ENCODE peak calls at places on chromosomes 2 and 18, in six cellular contexts. One of them, this sample, is unnamed.

GRCh38 chr2:197993830-197994229 is 189.4 kb downstream of the PLCL1 start:
- DNase-seq in iris pigment epithelial cell: no peak
- DNase-seq in germinal center: no peak
- DNase-seq in NCI-H774: no peak
- DNase-seq in activated CD8-positive, alpha-beta T cell treated with anti-CD3 and anti-CD28 coated beads for 36 hours: peak
- DNase-seq in activated CD4-positive, alpha-beta T cell treated with anti-CD3 and anti-CD28 coated beads for 36 hours: peak
- DNase-seq in this sample: no peak

GRCh38 chr2:66888791-66889631 is 454.1 kb downstream of the MEIS1 start:
- DNase-seq in activated CD4-positive, alpha-beta T cell treated with anti-CD3 and anti-CD28 coated beads for 36 hours: no peak
- DNase-seq in activated CD8-positive, alpha-beta T cell treated with anti-CD3 and anti-CD28 coated beads for 36 hours: no peak
- DNase-seq in iris pigment epithelial cell: peak
- DNase-seq in NCI-H774: no peak
- DNase-seq in germinal center: no peak
- DNase-seq in this sample: no peak

GRCh38 chr2:10305715-10306114 is 3.0 kb downstream of the HPCAL1 start:
- DNase-seq in NCI-H774: no peak
- DNase-seq in germinal center: no peak
- DNase-seq in activated CD4-positive, alpha-beta T cell treated with anti-CD3 and anti-CD28 coated beads for 36 hours: peak
- DNase-seq in activated CD8-positive, alpha-beta T cell treated with anti-CD3 and anti-CD28 coated beads for 36 hours: peak
- DNase-seq in iris pigment epithelial cell: no peak
- DNase-seq in this sample: peak

GRCh38 chr2:83186050-83186790 is 1272.9 kb downstream of the SUCLG1 start:
- DNase-seq in NCI-H774: no peak
- DNase-seq in germinal center: no peak
- DNase-seq in activated CD4-positive, alpha-beta T cell treated with anti-CD3 and anti-CD28 coated beads for 36 hours: no peak
- DNase-seq in activated CD8-positive, alpha-beta T cell treated with anti-CD3 and anti-CD28 coated beads for 36 hours: no peak
- DNase-seq in iris pigment epithelial cell: no peak
- DNase-seq in this sample: no peak

GRCh38 chr2:200695178-200695930 is 109.5 kb downstream of the AOX1 start:
- DNase-seq in NCI-H774: no peak
- DNase-seq in iris pigment epithelial cell: no peak
- DNase-seq in germinal center: peak
- DNase-seq in activated CD4-positive, alpha-beta T cell treated with anti-CD3 and anti-CD28 coated beads for 36 hours: no peak
- DNase-seq in activated CD8-positive, alpha-beta T cell treated with anti-CD3 and anti-CD28 coated beads for 36 hours: no peak
- DNase-seq in this sample: peak

GRCh38 chr2:124318913-124319312 is 293.8 kb downstream of the CNTNAP5 start:
- DNase-seq in activated CD4-positive, alpha-beta T cell treated with anti-CD3 and anti-CD28 coated beads for 36 hours: no peak
- DNase-seq in NCI-H774: no peak
- DNase-seq in iris pigment epithelial cell: no peak
- DNase-seq in activated CD8-positive, alpha-beta T cell treated with anti-CD3 and anti-CD28 coated beads for 36 hours: no peak
- DNase-seq in germinal center: no peak
- DNase-seq in this sample: no peak

GRCh38 chr2:59295524-59296162 is 1054.5 kb upstream of the FANCL start:
- DNase-seq in activated CD4-positive, alpha-beta T cell treated with anti-CD3 and anti-CD28 coated beads for 36 hours: no peak
- DNase-seq in germinal center: no peak
- DNase-seq in NCI-H774: no peak
- DNase-seq in iris pigment epithelial cell: no peak
- DNase-seq in activated CD8-positive, alpha-beta T cell treated with anti-CD3 and anti-CD28 coated beads for 36 hours: no peak
- DNase-seq in this sample: no peak

GRCh38 chr2:1731963-1732768 is 12.1 kb downstream of the PXDN start:
- DNase-seq in iris pigment epithelial cell: peak
- DNase-seq in activated CD8-positive, alpha-beta T cell treated with anti-CD3 and anti-CD28 coated beads for 36 hours: no peak
- DNase-seq in germinal center: no peak
- DNase-seq in NCI-H774: no peak
- DNase-seq in activated CD4-positive, alpha-beta T cell treated with anti-CD3 and anti-CD28 coated beads for 36 hours: no peak
- DNase-seq in this sample: no peak

GRCh38 chr2:239297142-239298125 is 103.4 kb downstream of the HDAC4 start:
- DNase-seq in activated CD4-positive, alpha-beta T cell treated with anti-CD3 and anti-CD28 coated beads for 36 hours: no peak
- DNase-seq in NCI-H774: no peak
- DNase-seq in activated CD8-positive, alpha-beta T cell treated with anti-CD3 and anti-CD28 coated beads for 36 hours: no peak
- DNase-seq in iris pigment epithelial cell: no peak
- DNase-seq in germinal center: no peak
- DNase-seq in this sample: no peak

GRCh38 chr2:131042161-131042775 is 51.0 kb downstream of the FAM168B start:
- DNase-seq in NCI-H774: no peak
- DNase-seq in activated CD4-positive, alpha-beta T cell treated with anti-CD3 and anti-CD28 coated beads for 36 hours: no peak
- DNase-seq in activated CD8-positive, alpha-beta T cell treated with anti-CD3 and anti-CD28 coated beads for 36 hours: peak
- DNase-seq in germinal center: no peak
- DNase-seq in iris pigment epithelial cell: no peak
- DNase-seq in this sample: peak

GRCh38 chr2:122977580-122977979 is 1047.5 kb upstream of the CNTNAP5 start:
- DNase-seq in germinal center: no peak
- DNase-seq in iris pigment epithelial cell: no peak
- DNase-seq in activated CD4-positive, alpha-beta T cell treated with anti-CD3 and anti-CD28 coated beads for 36 hours: no peak
- DNase-seq in activated CD8-positive, alpha-beta T cell treated with anti-CD3 and anti-CD28 coated beads for 36 hours: no peak
- DNase-seq in NCI-H774: no peak
- DNase-seq in this sample: no peak

GRCh38 chr2:26442707-26443106 is 35.2 kb downstream of the OTOF start:
- DNase-seq in activated CD4-positive, alpha-beta T cell treated with anti-CD3 and anti-CD28 coated beads for 36 hours: no peak
- DNase-seq in germinal center: no peak
- DNase-seq in iris pigment epithelial cell: no peak
- DNase-seq in NCI-H774: no peak
- DNase-seq in activated CD8-positive, alpha-beta T cell treated with anti-CD3 and anti-CD28 coated beads for 36 hours: no peak
- DNase-seq in this sample: no peak

GRCh38 chr2:151891566-151892194 is 63.5 kb upstream of the ARL5A start:
- DNase-seq in germinal center: no peak
- DNase-seq in NCI-H774: no peak
- DNase-seq in activated CD8-positive, alpha-beta T cell treated with anti-CD3 and anti-CD28 coated beads for 36 hours: no peak
- DNase-seq in activated CD4-positive, alpha-beta T cell treated with anti-CD3 and anti-CD28 coated beads for 36 hours: no peak
- DNase-seq in iris pigment epithelial cell: no peak
- DNase-seq in this sample: no peak

GRCh38 chr18:76443519-76444435 is 51.3 kb downstream of the ZNF516 start:
- DNase-seq in iris pigment epithelial cell: no peak
- DNase-seq in germinal center: no peak
- DNase-seq in activated CD8-positive, alpha-beta T cell treated with anti-CD3 and anti-CD28 coated beads for 36 hours: no peak
- DNase-seq in activated CD4-positive, alpha-beta T cell treated with anti-CD3 and anti-CD28 coated beads for 36 hours: no peak
- DNase-seq in NCI-H774: no peak
- DNase-seq in this sample: no peak

GRCh38 chr18:31506024-31506742 is 8.2 kb downstream of the DSG2 start:
- DNase-seq in activated CD4-positive, alpha-beta T cell treated with anti-CD3 and anti-CD28 coated beads for 36 hours: no peak
- DNase-seq in activated CD8-positive, alpha-beta T cell treated with anti-CD3 and anti-CD28 coated beads for 36 hours: no peak
- DNase-seq in iris pigment epithelial cell: peak
- DNase-seq in germinal center: no peak
- DNase-seq in NCI-H774: no peak
- DNase-seq in this sample: no peak

GRCh38 chr2:29360016-29360784 is 245.0 kb downstream of the CLIP4 start:
- DNase-seq in activated CD8-positive, alpha-beta T cell treated with anti-CD3 and anti-CD28 coated beads for 36 hours: no peak
- DNase-seq in NCI-H774: no peak
- DNase-seq in germinal center: no peak
- DNase-seq in iris pigment epithelial cell: no peak
- DNase-seq in activated CD4-positive, alpha-beta T cell treated with anti-CD3 and anti-CD28 coated beads for 36 hours: no peak
- DNase-seq in this sample: no peak

GRCh38 chr2:30736461-30737325 is 70.6 kb downstream of the CAPN13 start:
- DNase-seq in germinal center: no peak
- DNase-seq in NCI-H774: peak
- DNase-seq in activated CD8-positive, alpha-beta T cell treated with anti-CD3 and anti-CD28 coated beads for 36 hours: no peak
- DNase-seq in activated CD4-positive, alpha-beta T cell treated with anti-CD3 and anti-CD28 coated beads for 36 hours: no peak
- DNase-seq in iris pigment epithelial cell: no peak
- DNase-seq in this sample: no peak

This sample was measured in Jurkat, Clone E6-1.